ENCODE peak calls at places on chromosomes 13 and 19, in seven cellular contexts. P, G, O, E, M, R and I are unnamed samples.

GRCh38 chr19:38478273-38478971 is 44.9 kb downstream of the RYR1 start:
- DNase-seq in P (no peak), G (no peak), O (no peak), E (no peak), M (no peak), R (no peak), I (peak; percentile 26)

GRCh38 chr19:44720945-44721344 is 22.0 kb downstream of the CEACAM16 start:
- DNase-seq in P (no peak), G (no peak), O (no peak), E (no peak), M (no peak), R (no peak), I (no peak)

GRCh38 chr13:23715762-23716235 is 145.6 kb downstream of the TNFRSF19 start:
- DNase-seq in P (no peak), G (peak; percentile 40), O (no peak), E (peak; percentile 20), M (no peak), R (no peak), I (no peak)

GRCh38 chr13:113176292-113176691 is 17.8 kb downstream of the PROZ start:
- DNase-seq in P (no peak), G (no peak), O (no peak), E (no peak), M (no peak), R (no peak), I (no peak)

GRCh38 chr19:10120538-10121198 is 969 bp upstream of the EIF3G start:
- DNase-seq in P (no peak), G (no peak), O (peak; percentile 75), E (no peak), M (peak; percentile 81), R (peak; percentile 68), I (no peak)

GRCh38 chr13:24220086-24220703 is 59.7 kb downstream of the SPATA13 start:
- DNase-seq in P (peak; percentile 33), G (no peak), O (peak; percentile 38), E (peak; percentile 55), M (peak; percentile 61), R (no peak), I (peak; percentile 58)

GRCh38 chr13:97269603-97270002 is 47.5 kb downstream of the MBNL2 start:
- DNase-seq in P (no peak), G (no peak), O (no peak), E (no peak), M (no peak), R (no peak), I (no peak)

GRCh38 chr13:110340812-110341444 is 33.8 kb downstream of the COL4A2 start:
- DNase-seq in P (peak; percentile 95), G (no peak), O (no peak), E (peak; percentile 51), M (no peak), R (no peak), I (no peak)

GRCh38 chr19:747432-748273 is 3.3 kb upstream of the MISP start:
- DNase-seq in P (no peak), G (no peak), O (no peak), E (no peak), M (no peak), R (no peak), I (no peak)

GRCh38 chr13:50887153-50887552 is 22.4 kb upstream of the RNASEH2B start:
- DNase-seq in P (no peak), G (no peak), O (no peak), E (no peak), M (no peak), R (no peak), I (no peak)

GRCh38 chr19:55473613-55474012 is 2.8 kb upstream of the ZNF628 start:
- DNase-seq in P (no peak), G (no peak), O (no peak), E (no peak), M (no peak), R (no peak), I (no peak)

GRCh38 chr13:50450279-50450678 is 393.2 kb downstream of the DLEU7 start:
- DNase-seq in P (no peak), G (no peak), O (no peak), E (no peak), M (no peak), R (no peak), I (no peak)

GRCh38 chr19:49916839-49917733 is 11.9 kb upstream of the ATF5 start:
- DNase-seq in P (no peak), G (no peak), O (no peak), E (no peak), M (no peak), R (no peak), I (no peak)

GRCh38 chr19:14300281-14300680 is 81.0 kb upstream of the ADGRE5 start:
- DNase-seq in P (no peak), G (no peak), O (no peak), E (no peak), M (no peak), R (no peak), I (no peak)

GRCh38 chr19:29687244-29687896 is 22.1 kb downstream of the PLEKHF1 start:
- DNase-seq in P (no peak), G (no peak), O (no peak), E (no peak), M (peak; percentile 97), R (peak; percentile 90), I (no peak)

GRCh38 chr19:11159598-11160001 is 4.0 kb upstream of the SPC24 start:
- DNase-seq in P (no peak), G (no peak), O (no peak), E (no peak), M (no peak), R (no peak), I (no peak)

GRCh38 chr13:51152713-51153112 is 41.6 kb upstream of the C13orf42 start:
- DNase-seq in P (no peak), G (no peak), O (no peak), E (no peak), M (no peak), R (no peak), I (no peak)

GRCh38 chr13:87661471-87661870 is 9.7 kb upstream of the SLITRK5 start:
- DNase-seq in P (no peak), G (no peak), O (no peak), E (no peak), M (no peak), R (no peak), I (no peak)

GRCh38 chr13:99590519-99591011 is 89.3 kb downstream of the TM9SF2 start:
- DNase-seq in P (no peak), G (no peak), O (no peak), E (no peak), M (no peak), R (peak; percentile 62), I (no peak)

GRCh38 chr13:27065582-27065981 is 106.0 kb downstream of the USP12 start:
- DNase-seq in P (no peak), G (no peak), O (no peak), E (no peak), M (no peak), R (no peak), I (no peak)

GRCh38 chr13:31069808-31070544 is 91.7 kb downstream of the HSPH1 start:
- DNase-seq in P (no peak), G (peak; percentile 37), O (no peak), E (no peak), M (no peak), R (no peak), I (no peak)

GRCh38 chr13:32150794-32151193 is 119.2 kb downstream of the FRY start:
- DNase-seq in P (no peak), G (no peak), O (no peak), E (no peak), M (peak; percentile 70), R (peak; percentile 31), I (no peak)

GRCh38 chr13:101514695-101515275 is 62.3 kb downstream of the ITGBL1 start:
- DNase-seq in P (no peak), G (no peak), O (no peak), E (peak; percentile 8), M (no peak), R (no peak), I (peak; percentile 6)

GRCh38 chr13:50073340-50073739 is 58.1 kb downstream of the KCNRG start:
- DNase-seq in P (no peak), G (no peak), O (no peak), E (no peak), M (no peak), R (no peak), I (no peak)

GRCh38 chr13:32594339-32594738 is 8.1 kb downstream of the PDS5B start:
- DNase-seq in P (no peak), G (no peak), O (no peak), E (no peak), M (no peak), R (no peak), I (no peak)

GRCh38 chr19:42028304-42029216 is 34.5 kb upstream of the ATP1A3 start:
- DNase-seq in P (no peak), G (peak; percentile 81), O (no peak), E (peak; percentile 53), M (no peak), R (no peak), I (peak; percentile 33)

GRCh38 chr19:1016647-1017114 is 4.2 kb downstream of the TMEM259 start:
- DNase-seq in P (no peak), G (no peak), O (no peak), E (no peak), M (no peak), R (no peak), I (no peak)

GRCh38 chr19:57814505-57815246 is at the start of gene ZNF552:
- DNase-seq in P (peak; percentile 69), G (peak; percentile 79), O (peak; percentile 81), E (peak; percentile 79), M (peak; percentile 56), R (peak; percentile 66), I (peak; percentile 57)
- TF ChIP-seq CTCF in P (no peak), G (no peak), O (no peak), E (no peak), M (no peak), R (no peak), I (no peak)

GRCh38 chr13:19957320-19958118 is 1.0 kb upstream of the ZMYM2 start:
- DNase-seq in P (peak; percentile 34), G (peak; percentile 83), O (peak; percentile 21), E (peak; percentile 67), M (peak; percentile 21), R (no peak), I (peak; percentile 66)
- TF ChIP-seq CTCF in P (peak; percentile 84), G (peak; percentile 95), O (peak; percentile 64), E (peak; percentile 78), M (peak; percentile 63), R (peak; percentile 55), I (peak; percentile 79)

GRCh38 chr19:39824143-39825092 is 9.5 kb downstream of the DYRK1B start:
- DNase-seq in P (peak; percentile 85), G (peak; percentile 87), O (peak; percentile 50), E (peak; percentile 77), M (peak; percentile 74), R (peak; percentile 80), I (peak; percentile 77)
- TF ChIP-seq CTCF in P (peak; percentile 28), G (no peak), O (no peak), E (no peak), M (no peak), R (no peak), I (no peak)

DNA sequence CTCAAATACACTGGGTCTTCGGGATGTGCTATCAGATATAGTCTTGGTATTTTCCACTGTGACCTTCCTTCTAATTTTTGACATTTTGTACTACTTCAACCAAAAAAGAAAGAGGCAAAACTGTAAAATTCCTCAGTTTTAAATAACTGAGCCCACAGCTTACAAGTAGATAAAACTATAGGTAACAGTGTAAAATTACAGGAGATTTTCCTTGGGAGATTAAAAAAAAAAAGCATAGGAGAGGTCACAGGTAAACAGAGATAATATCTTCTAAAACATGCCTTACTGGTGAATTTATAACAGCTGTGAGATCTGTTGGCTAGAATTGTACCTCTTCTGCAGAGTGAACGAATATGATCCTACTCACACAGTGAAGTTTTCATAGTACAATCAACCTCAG is 7.1 kb downstream of the ZC3H13 start:
- DNase-seq in P (no peak), G (no peak), O (no peak), E (no peak), M (no peak), R (no peak), I (no peak)
- TF ChIP-seq CTCF in P (no peak), G (no peak), O (no peak), E (no peak), M (no peak), R (no peak), I (no peak)